ENCODE peak calls at places on chromosome 10, in ten cellular contexts. E is GM12878, A is nephron progenitor cell, R is kidney epithelial cell, U is GM20000, M is coronary artery, O is Calu3, I is MM.1S, S is astrocyte of the cerebellum, P is RWPE1. B is an unnamed sample.

GRCh38 chr10:3045471-3046209 is 21.7 kb upstream of the PFKP start:
- DNase-seq in E (no peak), A (peak; percentile 69), R (peak; percentile 63), U (no peak), M (no peak), O (peak; percentile 83), I (no peak), S (peak; percentile 39), P (peak; percentile 32), B (peak; percentile 84)

GRCh38 chr10:129771024-129771423 is 193.1 kb downstream of the EBF3 start:
- DNase-seq in E (no peak), A (no peak), R (no peak), U (no peak), M (peak; percentile 58), O (no peak), I (no peak), S (no peak), P (no peak), B (no peak)

GRCh38 chr10:124004372-124004928 is 88.9 kb downstream of the CHST15 start:
- DNase-seq in E (no peak), A (no peak), R (no peak), U (no peak), M (no peak), O (no peak), I (no peak), S (no peak), P (no peak), B (no peak)

GRCh38 chr10:5942471-5942870 is 34.9 kb downstream of the IL15RA start:
- DNase-seq in E (no peak), A (no peak), R (no peak), U (no peak), M (no peak), O (no peak), I (no peak), S (no peak), P (no peak), B (no peak)

GRCh38 chr10:46090258-46090812 is 44.3 kb upstream of the MSMB start:
- DNase-seq in E (no peak), A (no peak), R (no peak), U (no peak), M (peak; percentile 24), O (no peak), I (no peak), S (no peak), P (no peak), B (no peak)

GRCh38 chr10:11009471-11010308 is 8.0 kb upstream of the CELF2 start:
- DNase-seq in E (no peak), A (no peak), R (no peak), U (no peak), M (no peak), O (no peak), I (no peak), S (peak; percentile 6), P (peak; percentile 64), B (no peak)

GRCh38 chr10:102780246-102780645 is 36.5 kb downstream of the WBP1L start:
- DNase-seq in E (no peak), A (no peak), R (no peak), U (no peak), M (no peak), O (no peak), I (no peak), S (no peak), P (peak; percentile 78), B (peak; percentile 49)

GRCh38 chr10:61779950-61780659 is 117.4 kb downstream of the CABCOCO1 start:
- DNase-seq in E (no peak), A (no peak), R (peak; percentile 65), U (no peak), M (peak; percentile 80), O (peak; percentile 64), I (no peak), S (peak; percentile 62), P (peak; percentile 76), B (peak; percentile 87)

GRCh38 chr10:104077282-104078151 is 8.2 kb downstream of the COL17A1 start:
- DNase-seq in E (no peak), A (no peak), R (no peak), U (no peak), M (no peak), O (peak; percentile 9), I (no peak), S (no peak), P (no peak), B (no peak)

GRCh38 chr10:29908977-29909376 is 150.4 kb downstream of the JCAD start:
- DNase-seq in E (no peak), A (no peak), R (no peak), U (no peak), M (no peak), O (no peak), I (no peak), S (no peak), P (no peak), B (no peak)

GRCh38 chr10:86586516-86586915 is 64.9 kb upstream of the WAPL start:
- DNase-seq in E (no peak), A (no peak), R (no peak), U (no peak), M (no peak), O (no peak), I (no peak), S (no peak), P (no peak), B (no peak)

GRCh38 chr10:86585726-86586048 is 64.1 kb upstream of the WAPL start:
- DNase-seq in E (no peak), A (no peak), R (no peak), U (no peak), M (no peak), O (no peak), I (no peak), S (no peak), P (no peak), B (no peak)

GRCh38 chr10:86580549-86580886 is 58.9 kb upstream of the WAPL start:
- DNase-seq in E (no peak), A (no peak), R (no peak), U (no peak), M (no peak), O (no peak), I (no peak), S (no peak), P (no peak), B (no peak)

GRCh38 chr10:86585037-86585725 is 63.6 kb upstream of the WAPL start:
- DNase-seq in E (peak; percentile 38), A (peak; percentile 80), R (peak; percentile 7), U (peak; percentile 86), M (peak; percentile 81), O (peak; percentile 72), I (peak; percentile 71), S (peak; percentile 12), P (peak; percentile 88), B (peak; percentile 33)

GRCh38 chr10:86583983-86584382 is 62.4 kb upstream of the WAPL start:
- DNase-seq in E (no peak), A (no peak), R (no peak), U (peak; percentile 61), M (no peak), O (no peak), I (no peak), S (no peak), P (no peak), B (no peak)
- TF ChIP-seq CTCF in E (peak; percentile 38), A (no peak), R (no peak), U (no peak), M (no peak), O (no peak), I (peak; percentile 12), S (no peak), P (no peak), B (peak; percentile 17)

DNA sequence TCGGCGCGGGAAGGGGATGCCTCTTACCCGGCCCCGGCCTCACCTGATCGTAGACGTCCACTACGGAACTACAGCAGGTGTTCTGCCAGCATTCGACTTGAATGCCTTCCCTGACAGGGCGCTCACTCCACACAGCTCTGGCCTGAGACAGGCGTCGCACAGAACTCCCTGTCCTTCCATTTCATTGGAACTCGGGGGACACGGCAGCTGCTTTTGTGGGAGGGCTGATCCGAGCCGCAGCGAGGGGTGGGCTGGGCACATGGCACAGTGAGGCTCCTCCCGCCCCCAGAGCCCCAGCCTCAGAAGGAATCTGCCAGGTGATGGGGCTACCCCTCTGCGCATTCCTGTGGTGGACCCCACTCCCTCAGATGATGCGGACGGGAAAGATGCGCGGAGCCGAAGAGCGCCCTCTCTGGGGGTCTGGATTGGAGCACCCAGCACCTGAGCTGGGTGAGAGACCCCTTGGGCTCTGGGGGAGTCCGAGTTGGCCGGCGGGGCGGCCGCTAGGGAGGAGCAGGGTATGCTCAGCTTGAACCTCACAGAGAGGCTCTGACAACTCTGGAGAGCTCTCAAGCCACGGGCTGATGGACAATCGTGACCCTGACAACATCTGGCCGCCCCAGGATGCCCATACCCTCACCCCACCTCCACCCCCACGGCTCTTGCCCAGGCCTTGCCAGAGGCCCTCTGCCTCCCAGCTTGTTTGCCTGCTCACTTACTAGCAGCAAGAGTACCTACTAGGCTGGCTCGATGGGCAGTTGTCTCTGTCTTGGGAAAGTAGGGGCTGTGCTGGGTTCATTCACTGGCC is 36.6 kb downstream of the RASGEF1A start:
- DNase-seq in E (no peak), A (peak; percentile 8), R (no peak), U (no peak), M (peak; percentile 47), O (no peak), I (no peak), S (no peak), P (no peak), B (no peak)
- TF ChIP-seq CTCF in E (no peak), A (no peak), R (no peak), U (no peak), M (no peak), O (no peak), I (no peak), S (no peak), P (no peak), B (no peak)

DNA sequence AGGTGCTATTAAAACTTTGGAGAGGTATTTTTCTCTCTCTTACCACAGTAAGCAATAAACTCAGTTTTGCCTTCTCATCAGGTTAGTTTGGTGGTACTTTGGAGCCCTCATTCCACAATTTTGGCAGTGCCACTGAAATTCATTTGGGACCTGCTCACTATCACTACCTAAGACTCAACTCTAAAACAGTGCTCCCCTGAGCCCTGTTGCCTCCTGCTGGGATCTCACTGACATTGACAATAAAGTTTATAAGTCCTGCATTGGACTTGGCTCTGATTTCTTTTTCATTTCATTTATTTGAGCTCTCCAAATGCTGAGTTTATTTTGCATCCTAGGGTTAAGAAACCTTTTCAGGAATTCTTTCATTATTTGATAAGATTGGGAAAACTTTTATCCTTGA is 130.8 kb upstream of the HPS1 start:
- DNase-seq in E (no peak), A (no peak), R (no peak), U (no peak), M (no peak), O (no peak), I (no peak), S (no peak), P (no peak), B (no peak)
- TF ChIP-seq CTCF in E (no peak), A (no peak), R (no peak), U (no peak), M (no peak), O (no peak), I (no peak), S (no peak), P (no peak), B (peak; percentile 43)

DNA sequence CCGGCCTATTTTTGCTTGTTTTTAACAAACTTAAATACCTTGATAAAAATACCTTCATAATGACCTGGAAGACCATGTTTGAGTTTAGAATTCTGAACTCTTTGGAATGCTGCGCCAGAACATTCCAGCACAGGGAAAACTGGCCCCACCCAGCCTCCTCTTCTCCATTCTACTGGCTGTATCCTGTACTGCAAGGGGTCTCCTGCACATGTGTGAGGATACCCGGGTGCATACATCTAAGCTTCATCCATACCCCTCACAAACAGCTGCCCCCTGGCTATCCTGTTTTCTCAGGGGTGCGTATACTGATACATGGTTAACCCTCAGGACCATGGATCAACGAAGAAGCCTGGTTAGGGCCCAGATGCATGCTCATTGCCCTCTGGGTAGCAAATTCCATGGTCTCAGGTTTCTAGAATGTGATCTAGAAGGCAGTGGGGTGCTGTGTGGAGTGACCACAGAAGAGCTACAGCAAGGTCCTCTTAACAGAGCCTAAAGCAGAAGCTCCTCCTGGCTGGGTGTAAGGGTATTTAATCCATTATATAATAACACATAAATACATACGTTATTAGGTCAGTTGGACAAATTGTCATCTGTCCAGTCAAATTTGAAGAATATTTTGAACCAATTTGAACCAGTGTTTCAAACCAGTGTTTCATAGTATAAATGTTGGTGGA is 26.1 kb downstream of the HACD1 start:
- DNase-seq in E (no peak), A (no peak), R (no peak), U (no peak), M (no peak), O (no peak), I (no peak), S (no peak), P (no peak), B (no peak)
- TF ChIP-seq CTCF in E (no peak), A (no peak), R (no peak), U (no peak), M (no peak), O (no peak), I (no peak), S (no peak), P (no peak), B (no peak)

B was measured in HFFc6.